ENCODE peak calls at places on chromosomes 5 and 9, in four cellular contexts. One of them, this sample, is unnamed. For H3K79me2, the result is how much of the 10 kb centered on the place peaks cover.

GRCh38 chr5:15502208-15502607 is 2.2 kb downstream of the FBXL7 start:
- DNase-seq in K562: no peak
- DNase-seq in HCT116: no peak
- DNase-seq in HepG2: no peak
- DNase-seq in this sample: no peak

GRCh38 chr9:127816362-127816725 is 13.7 kb downstream of the FPGS start:
- DNase-seq in K562: no peak
- DNase-seq in HCT116: no peak
- DNase-seq in HepG2: no peak
- DNase-seq in this sample: no peak

GRCh38 chr5:116265506-116265905 is 180.7 kb downstream of the COMMD10 start:
- DNase-seq in K562: no peak
- DNase-seq in HCT116: no peak
- DNase-seq in HepG2: no peak
- DNase-seq in this sample: no peak

GRCh38 chr5:72474117-72474915 is 32.9 kb downstream of the ZNF366 start:
- DNase-seq in K562: no peak
- DNase-seq in HCT116: no peak
- DNase-seq in HepG2: no peak
- DNase-seq in this sample: no peak

GRCh38 chr5:3510642-3511041 is 85.0 kb upstream of the IRX1 start:
- DNase-seq in K562: no peak
- DNase-seq in HCT116: no peak
- DNase-seq in HepG2: no peak
- DNase-seq in this sample: no peak

GRCh38 chr5:94968507-94969095 is 316.3 kb downstream of the MCTP1 start:
- DNase-seq in K562: peak
- DNase-seq in HCT116: peak
- DNase-seq in HepG2: peak
- DNase-seq in this sample: peak

GRCh38 chr5:100270323-100270771 is 264.8 kb upstream of the FAM174A start:
- DNase-seq in K562: no peak
- DNase-seq in HCT116: no peak
- DNase-seq in HepG2: no peak
- DNase-seq in this sample: no peak

GRCh38 chr9:31023793-31024192 is 1360.7 kb upstream of the ACO1 start:
- DNase-seq in K562: no peak
- DNase-seq in HCT116: no peak
- DNase-seq in HepG2: no peak
- DNase-seq in this sample: peak

GRCh38 chr9:89404074-89404473 is 85.8 kb downstream of the SECISBP2 start:
- DNase-seq in K562: no peak
- DNase-seq in HCT116: no peak
- DNase-seq in HepG2: no peak
- DNase-seq in this sample: no peak

GRCh38 chr5:125277494-125278154 is 531.2 kb upstream of the ZNF608 start:
- DNase-seq in K562: no peak
- DNase-seq in HCT116: peak
- DNase-seq in HepG2: peak
- DNase-seq in this sample: no peak

GRCh38 chr9:134344068-134344820 is 18.0 kb downstream of the RXRA start:
- DNase-seq in K562: peak
- DNase-seq in HCT116: no peak
- DNase-seq in HepG2: no peak
- DNase-seq in this sample: no peak

GRCh38 chr5:173984218-173984617 is 4.8 kb upstream of the C5orf47 start:
- DNase-seq in K562: peak
- DNase-seq in HCT116: peak
- DNase-seq in HepG2: peak
- DNase-seq in this sample: peak

GRCh38 chr5:21672911-21673310 is 1180.2 kb downstream of the CDH12 start:
- DNase-seq in K562: no peak
- DNase-seq in HCT116: no peak
- DNase-seq in HepG2: no peak
- DNase-seq in this sample: no peak

GRCh38 chr5:140261403-140262171 is 41.3 kb downstream of the PFDN1 start:
- DNase-seq in K562: peak
- DNase-seq in HCT116: peak
- DNase-seq in HepG2: peak
- DNase-seq in this sample: no peak

GRCh38 chr5:171801-172331 is 19.4 kb upstream of the LRRC14B start:
- DNase-seq in K562: no peak
- DNase-seq in HCT116: no peak
- DNase-seq in HepG2: no peak
- DNase-seq in this sample: no peak

GRCh38 chr5:54761213-54761701 is 224.1 kb downstream of the ESM1 start:
- DNase-seq in K562: no peak
- DNase-seq in HCT116: no peak
- DNase-seq in HepG2: no peak
- DNase-seq in this sample: no peak
- TF ChIP-seq SIN3A in K562: no peak
- TF ChIP-seq SIN3A in HCT116: no peak
- TF ChIP-seq SIN3A in HepG2: no peak
- TF ChIP-seq SIN3A in this sample: no peak

GRCh38 chr5:178069909-178070308 is 43.4 kb upstream of the N4BP3 start:
- DNase-seq in K562: peak
- DNase-seq in HCT116: peak
- DNase-seq in HepG2: peak
- DNase-seq in this sample: no peak
- TF ChIP-seq ELF1 in K562: no peak
- TF ChIP-seq ELF1 in HCT116: no peak
- TF ChIP-seq ELF1 in HepG2: no peak
- TF ChIP-seq ELF1 in this sample: no peak

GRCh38 chr9:93589688-93590087 is 13.3 kb downstream of the PHF2 start:
- DNase-seq in K562: no peak
- DNase-seq in HCT116: no peak
- DNase-seq in HepG2: peak
- DNase-seq in this sample: no peak
- H3K79me2 ChIP-seq in K562: under half
- H3K79me2 ChIP-seq in HCT116: under half
- H3K79me2 ChIP-seq in HepG2: under half
- H3K79me2 ChIP-seq in this sample: half or more

DNA sequence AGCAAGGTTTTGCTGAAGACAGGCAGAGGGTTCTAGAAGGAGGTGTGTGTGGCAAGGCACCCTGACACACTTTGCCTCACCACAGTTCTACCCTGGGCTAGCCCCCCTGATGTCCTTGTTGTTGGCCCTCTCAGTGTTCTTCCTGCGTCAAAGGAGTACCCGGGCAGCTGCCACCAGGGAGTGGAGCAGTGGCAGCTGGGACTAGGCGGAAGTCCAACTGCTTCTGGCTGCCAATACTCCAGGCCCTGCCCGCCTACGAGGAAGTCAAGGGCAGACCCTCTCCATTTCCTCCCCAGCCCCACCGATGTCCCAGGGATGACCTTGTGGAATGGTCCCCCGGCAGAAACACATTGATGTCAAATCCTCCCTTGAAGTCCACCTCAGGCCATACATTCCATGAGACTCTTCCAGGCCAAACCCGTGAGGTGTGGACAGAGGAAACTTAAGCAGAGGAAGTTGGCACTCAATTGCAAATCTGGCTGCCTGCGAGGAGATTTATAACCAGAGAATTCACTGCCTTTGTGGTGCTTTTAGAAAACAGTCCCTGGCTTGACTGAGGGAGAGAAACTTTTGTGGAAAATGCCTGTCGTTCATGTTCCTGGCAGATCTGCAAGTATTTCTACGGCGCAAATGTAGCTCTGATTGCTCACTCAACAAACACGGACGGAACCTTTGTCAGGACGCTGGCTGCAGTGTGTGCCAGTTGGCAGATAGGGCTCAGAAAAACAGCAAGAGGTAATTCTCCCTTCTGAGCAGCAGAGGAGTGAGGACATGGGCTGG is 339.7 kb downstream of the RAB3C start:
- DNase-seq in K562: no peak
- DNase-seq in HCT116: no peak
- DNase-seq in HepG2: no peak
- DNase-seq in this sample: no peak
- TF ChIP-seq SIN3A in K562: no peak
- TF ChIP-seq SIN3A in HCT116: no peak
- TF ChIP-seq SIN3A in HepG2: no peak
- TF ChIP-seq SIN3A in this sample: no peak

DNA sequence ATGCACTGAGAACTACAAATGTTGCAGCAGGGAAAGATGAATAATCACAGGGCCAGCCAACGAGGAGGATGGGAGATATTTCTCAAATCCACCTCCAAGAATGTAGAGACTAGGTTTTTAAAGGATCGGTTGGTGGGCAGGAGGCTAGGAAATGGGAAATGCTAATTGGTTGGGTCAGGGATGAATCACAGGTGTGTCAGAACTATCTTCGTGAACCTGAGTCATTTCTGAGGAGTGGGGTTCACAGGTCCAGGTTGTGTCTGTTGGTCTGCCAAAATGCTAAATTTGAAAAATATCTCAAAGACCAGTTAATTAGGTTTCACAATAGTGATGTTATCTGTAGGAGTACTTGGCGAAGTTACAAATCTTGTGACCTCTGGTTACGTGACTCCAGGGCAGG is 2.6 kb upstream of the PLAA start:
- DNase-seq in K562: no peak
- DNase-seq in HCT116: peak
- DNase-seq in HepG2: no peak
- DNase-seq in this sample: no peak
- TF ChIP-seq ELF1 in K562: no peak
- TF ChIP-seq ELF1 in HCT116: no peak
- TF ChIP-seq ELF1 in HepG2: no peak
- TF ChIP-seq ELF1 in this sample: no peak

GRCh38 chr5:147759441-147759840 is 23.1 kb downstream of the JAKMIP2 start:
- DNase-seq in K562: no peak
- DNase-seq in HCT116: no peak
- DNase-seq in HepG2: no peak
- DNase-seq in this sample: no peak
- H3K79me2 ChIP-seq in K562: under half
- H3K79me2 ChIP-seq in HCT116: under half
- H3K79me2 ChIP-seq in HepG2: under half
- H3K79me2 ChIP-seq in this sample: under half

DNA sequence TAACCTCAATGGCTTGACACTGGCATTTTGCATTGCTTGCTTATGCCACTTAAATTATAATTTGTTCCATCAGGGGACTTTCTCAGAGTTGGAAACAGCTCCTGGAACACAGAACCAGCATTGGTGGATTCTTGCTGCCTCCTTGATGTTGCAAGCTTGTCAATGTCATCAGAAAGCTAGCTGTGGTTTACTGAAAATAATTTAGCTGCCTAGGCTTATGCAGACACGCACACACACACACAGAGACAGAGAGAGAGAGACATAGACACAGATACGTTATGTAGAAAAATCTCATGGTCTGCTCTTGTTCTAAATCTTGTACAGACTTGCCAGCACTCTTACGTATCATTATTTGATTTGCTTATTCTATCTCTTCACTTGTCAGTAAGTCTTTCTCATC is 78.0 kb downstream of the HMHB1 start:
- DNase-seq in K562: no peak
- DNase-seq in HCT116: no peak
- DNase-seq in HepG2: no peak
- DNase-seq in this sample: no peak
- TF ChIP-seq SIN3A in K562: no peak
- TF ChIP-seq SIN3A in HCT116: no peak
- TF ChIP-seq SIN3A in HepG2: no peak
- TF ChIP-seq SIN3A in this sample: no peak

DNA sequence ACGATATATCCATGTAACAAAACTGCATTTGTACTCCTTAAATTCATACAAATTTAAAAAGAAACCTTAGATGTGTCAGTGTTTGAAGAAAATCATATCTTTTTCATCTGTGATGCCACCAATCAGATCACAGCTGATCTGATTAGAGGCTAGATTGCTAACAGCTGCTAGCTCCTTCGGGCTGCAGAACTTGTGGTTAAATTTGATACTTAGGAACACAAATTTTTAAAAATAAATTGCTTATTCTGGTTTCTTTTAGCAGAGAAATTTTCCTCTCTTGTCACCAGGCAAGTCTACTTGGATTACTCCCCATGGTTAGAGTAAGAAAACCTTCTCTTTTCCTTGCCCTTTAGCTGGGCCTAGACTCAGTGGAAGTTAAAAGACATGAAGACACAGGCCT is 94.6 kb upstream of the RANBP6 start:
- DNase-seq in K562: no peak
- DNase-seq in HCT116: no peak
- DNase-seq in HepG2: no peak
- DNase-seq in this sample: no peak
- TF ChIP-seq ELF1 in K562: no peak
- TF ChIP-seq ELF1 in HCT116: no peak
- TF ChIP-seq ELF1 in HepG2: no peak
- TF ChIP-seq ELF1 in this sample: no peak

DNA sequence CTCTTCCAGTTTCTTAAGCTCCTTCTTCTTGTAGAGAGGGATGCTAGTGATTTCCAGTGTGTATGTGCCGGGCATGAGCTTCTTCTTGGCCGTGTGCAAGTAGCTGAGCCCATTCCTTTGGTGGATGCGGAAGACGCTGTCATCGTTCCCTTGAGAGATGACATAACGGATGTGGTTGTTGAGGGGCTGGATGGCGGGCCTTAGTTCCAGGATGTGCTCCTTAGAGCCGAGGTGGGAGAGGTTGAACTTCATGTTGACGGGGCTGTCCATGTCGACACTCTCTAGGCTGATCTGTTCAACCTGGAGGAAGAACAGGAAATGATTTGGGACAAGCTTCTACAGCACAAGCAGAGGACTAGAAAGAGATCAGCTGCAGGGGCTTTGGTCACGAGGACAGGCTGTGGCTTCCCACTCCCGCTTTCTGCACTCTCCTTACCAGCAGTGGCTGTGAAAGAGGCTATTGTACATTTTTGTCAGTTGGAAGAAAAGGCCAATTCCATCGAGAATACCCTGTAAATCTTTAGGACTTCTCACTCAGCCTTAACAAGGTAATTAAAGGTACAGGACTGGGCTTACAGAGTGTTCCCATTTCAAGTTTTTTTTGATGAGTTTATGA is 176.1 kb downstream of the SLC12A2 start:
- DNase-seq in K562: no peak
- DNase-seq in HCT116: no peak
- DNase-seq in HepG2: no peak
- DNase-seq in this sample: no peak
- H3K79me2 ChIP-seq in K562: under half
- H3K79me2 ChIP-seq in HCT116: under half
- H3K79me2 ChIP-seq in HepG2: under half
- H3K79me2 ChIP-seq in this sample: under half

DNA sequence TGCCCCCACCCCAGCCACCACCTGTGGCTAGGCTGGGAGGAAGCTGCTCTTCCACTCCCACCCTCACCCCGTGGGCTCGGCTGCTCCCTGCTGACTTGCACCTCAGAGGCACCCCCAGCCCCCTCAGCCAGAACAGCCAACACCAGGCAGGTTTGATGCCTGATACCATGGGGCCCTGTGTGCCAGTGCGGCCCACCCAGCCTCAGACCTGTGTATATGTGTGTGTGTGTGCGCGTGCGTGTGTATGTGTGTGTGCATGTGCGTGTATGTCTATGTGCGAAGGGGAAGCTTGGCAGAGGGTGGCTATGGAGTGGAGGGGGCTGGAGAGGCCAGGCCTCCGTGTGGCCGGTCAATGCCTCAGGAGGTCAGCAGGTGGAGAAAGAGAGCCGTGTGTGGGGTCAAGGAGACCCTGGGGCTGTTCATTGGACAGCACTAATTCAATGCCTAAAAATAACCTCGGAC is 16.6 kb upstream of the DAB2IP start:
- DNase-seq in K562: peak
- DNase-seq in HCT116: no peak
- DNase-seq in HepG2: peak
- DNase-seq in this sample: peak
- TF ChIP-seq SIN3A in K562: no peak
- TF ChIP-seq SIN3A in HCT116: no peak
- TF ChIP-seq SIN3A in HepG2: no peak
- TF ChIP-seq SIN3A in this sample: no peak

This sample was measured in SK-N-SH.